ENCODE peak calls at places on chromosomes 13 and 19, in seven cellular contexts. O is heart right ventricle; F is naive thymus-derived CD4-positive, alpha-beta T cell; M is CD8-positive, alpha-beta T cell; J is RWPE2; K is body of pancreas; Y is fibroblast of lung. T is an unnamed sample.

GRCh38 chr19:16190736-16191135 is 5.5 kb downstream of the FAM32A start:
- DNase-seq in O (no peak), F (no peak), M (no peak), J (no peak), K (no peak), Y (no peak), T (no peak)

GRCh38 chr19:48421548-48421947 is 24.2 kb upstream of the GRWD1 start:
- DNase-seq in O (no peak), F (no peak), M (no peak), J (no peak), K (no peak), Y (no peak), T (no peak)

GRCh38 chr13:41019578-41020347 is 647 bp upstream of the ELF1 start:
- DNase-seq in O (no peak), F (no peak), M (no peak), J (no peak), K (no peak), Y (no peak), T (no peak)

GRCh38 chr13:43664700-43665191 is 122.0 kb downstream of the ENOX1 start:
- DNase-seq in O (peak; percentile 9), F (no peak), M (no peak), J (no peak), K (peak; percentile 14), Y (peak; percentile 79), T (no peak)

GRCh38 chr13:30725331-30726085 is 9.8 kb upstream of the ALOX5AP start:
- DNase-seq in O (no peak), F (no peak), M (no peak), J (no peak), K (no peak), Y (peak; percentile 76), T (no peak)

GRCh38 chr13:98315902-98316301 is 138.8 kb upstream of the RNF113B start:
- DNase-seq in O (no peak), F (no peak), M (no peak), J (no peak), K (no peak), Y (no peak), T (no peak)

GRCh38 chr19:41302624-41303351 is 7.2 kb upstream of the CCDC97 start:
- DNase-seq in O (no peak), F (peak; percentile 51), M (peak; percentile 73), J (no peak), K (no peak), Y (no peak), T (no peak)

GRCh38 chr19:38837304-38837626 is 5.7 kb upstream of the ECH1 start:
- DNase-seq in O (no peak), F (no peak), M (no peak), J (no peak), K (no peak), Y (no peak), T (no peak)

GRCh38 chr13:113009743-113010509 is 40.9 kb downstream of the MCF2L start:
- DNase-seq in O (no peak), F (no peak), M (no peak), J (no peak), K (no peak), Y (no peak), T (no peak)

GRCh38 chr13:106899444-106899843 is 331.5 kb upstream of the ARGLU1 start:
- DNase-seq in O (no peak), F (no peak), M (no peak), J (no peak), K (peak; percentile 10), Y (no peak), T (no peak)

GRCh38 chr19:3515891-3516422 is 9.8 kb downstream of the FZR1 start:
- DNase-seq in O (no peak), F (no peak), M (no peak), J (no peak), K (no peak), Y (peak; percentile 43), T (no peak)

GRCh38 chr13:49754146-49754545 is 38.3 kb downstream of the KPNA3 start:
- DNase-seq in O (no peak), F (no peak), M (no peak), J (no peak), K (no peak), Y (no peak), T (no peak)

GRCh38 chr19:39558623-39559117 is 18.7 kb upstream of the EID2 start:
- DNase-seq in O (no peak), F (peak; percentile 41), M (no peak), J (no peak), K (no peak), Y (no peak), T (no peak)

GRCh38 chr19:48539503-48540096 is 12.4 kb upstream of the SULT2B1 start:
- DNase-seq in O (no peak), F (no peak), M (no peak), J (peak; percentile 86), K (peak; percentile 15), Y (peak; percentile 53), T (no peak)

GRCh38 chr13:29523199-29523931 is 72.1 kb downstream of the SLC7A1 start:
- DNase-seq in O (peak; percentile 44), F (no peak), M (no peak), J (no peak), K (peak; percentile 15), Y (peak; percentile 15), T (no peak)

GRCh38 chr13:90121784-90122183 is 1225.7 kb upstream of the MIR17HG start:
- DNase-seq in O (no peak), F (no peak), M (no peak), J (no peak), K (no peak), Y (no peak), T (no peak)

GRCh38 chr19:14412436-14413071 is 6.6 kb downstream of the DDX39A start:
- DNase-seq in O (no peak), F (no peak), M (no peak), J (no peak), K (no peak), Y (no peak), T (no peak)

GRCh38 chr13:106533940-106534843 is 1.3 kb downstream of the EFNB2 start:
- DNase-seq in O (peak; percentile 53), F (peak; percentile 26), M (peak; percentile 17), J (no peak), K (peak; percentile 17), Y (peak; percentile 83), T (no peak)

GRCh38 chr19:14035706-14036105 is 4.1 kb downstream of the IL27RA start:
- DNase-seq in O (no peak), F (no peak), M (no peak), J (no peak), K (no peak), Y (no peak), T (no peak)

GRCh38 chr13:99018418-99019180 is 40.7 kb upstream of the DOCK9 start:
- DNase-seq in O (no peak), F (no peak), M (no peak), J (no peak), K (no peak), Y (peak; percentile 79), T (no peak)

GRCh38 chr19:42269518-42270345 is 680 bp downstream of the CIC start:
- DNase-seq in O (no peak), F (no peak), M (no peak), J (peak; percentile 57), K (no peak), Y (no peak), T (no peak)

GRCh38 chr19:12769689-12770088 is 5.7 kb downstream of the HOOK2 start:
- DNase-seq in O (no peak), F (peak; percentile 40), M (peak; percentile 31), J (no peak), K (no peak), Y (no peak), T (no peak)

DNA sequence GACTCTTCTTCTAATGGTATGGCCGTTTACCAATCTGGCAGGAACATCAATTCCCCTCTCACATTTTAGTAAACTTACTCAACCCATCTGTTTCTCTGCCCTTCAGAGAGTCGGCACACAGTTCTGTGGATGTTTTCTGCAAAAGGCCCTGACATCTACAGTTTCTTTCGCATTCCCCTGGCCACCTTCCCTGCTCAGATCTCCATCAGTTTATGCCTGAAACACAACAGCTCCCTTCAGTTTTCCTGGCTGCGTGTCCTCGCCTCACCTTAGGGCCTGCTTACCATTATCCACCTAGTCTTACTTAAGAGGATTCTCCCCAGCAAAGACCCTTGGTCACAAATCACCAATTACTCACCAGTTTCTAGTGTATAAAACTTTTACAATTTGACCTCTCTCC is 25.2 kb downstream of the COL4A1 start:
- DNase-seq in O (no peak), F (no peak), M (no peak), J (no peak), K (no peak), Y (no peak), T (no peak)
- H3K27ac ChIP-seq in O (peak overlapping the region; percentile 45), F (no peak overlapping the region), M (no peak overlapping the region), J (no peak overlapping the region), K (no peak overlapping the region), Y (no peak overlapping the region), T (no peak overlapping the region)

GRCh38 chr13:63367522-63368198 is 1952.0 kb upstream of the PCDH20 start:
- DNase-seq in O (no peak), F (no peak), M (no peak), J (no peak), K (no peak), Y (no peak), T (no peak)
- H3K4me3 ChIP-seq in O (no peak overlapping the region), F (no peak overlapping the region), M (no peak overlapping the region), J (no peak overlapping the region), K (no peak overlapping the region), Y (no peak overlapping the region), T (no peak overlapping the region)

GRCh38 chr19:47094557-47095517 is 18.7 kb downstream of the ZC3H4 start:
- DNase-seq in O (no peak), F (peak; percentile 37), M (peak; percentile 29), J (no peak), K (peak; percentile 63), Y (no peak), T (no peak)
- H3K27ac ChIP-seq in O (peak overlapping the region; percentile 75), F (peak overlapping the region; percentile 64), M (peak overlapping the region; percentile 58), J (peak overlapping the region; percentile 15), K (peak overlapping the region; percentile 95), Y (peak overlapping the region; percentile 25), T (peak overlapping the region; percentile 68)

GRCh38 chr19:43818500-43818899 is 8.6 kb upstream of the ZNF283 start:
- DNase-seq in O (no peak), F (no peak), M (no peak), J (no peak), K (no peak), Y (no peak), T (no peak)

GRCh38 chr19:43820861-43821215 is 6.3 kb upstream of the ZNF283 start:
- DNase-seq in O (no peak), F (no peak), M (no peak), J (no peak), K (no peak), Y (no peak), T (no peak)

GRCh38 chr19:43814663-43815352 is 12.3 kb upstream of the ZNF283 start:
- DNase-seq in O (no peak), F (no peak), M (no peak), J (no peak), K (no peak), Y (no peak), T (no peak)

DNA sequence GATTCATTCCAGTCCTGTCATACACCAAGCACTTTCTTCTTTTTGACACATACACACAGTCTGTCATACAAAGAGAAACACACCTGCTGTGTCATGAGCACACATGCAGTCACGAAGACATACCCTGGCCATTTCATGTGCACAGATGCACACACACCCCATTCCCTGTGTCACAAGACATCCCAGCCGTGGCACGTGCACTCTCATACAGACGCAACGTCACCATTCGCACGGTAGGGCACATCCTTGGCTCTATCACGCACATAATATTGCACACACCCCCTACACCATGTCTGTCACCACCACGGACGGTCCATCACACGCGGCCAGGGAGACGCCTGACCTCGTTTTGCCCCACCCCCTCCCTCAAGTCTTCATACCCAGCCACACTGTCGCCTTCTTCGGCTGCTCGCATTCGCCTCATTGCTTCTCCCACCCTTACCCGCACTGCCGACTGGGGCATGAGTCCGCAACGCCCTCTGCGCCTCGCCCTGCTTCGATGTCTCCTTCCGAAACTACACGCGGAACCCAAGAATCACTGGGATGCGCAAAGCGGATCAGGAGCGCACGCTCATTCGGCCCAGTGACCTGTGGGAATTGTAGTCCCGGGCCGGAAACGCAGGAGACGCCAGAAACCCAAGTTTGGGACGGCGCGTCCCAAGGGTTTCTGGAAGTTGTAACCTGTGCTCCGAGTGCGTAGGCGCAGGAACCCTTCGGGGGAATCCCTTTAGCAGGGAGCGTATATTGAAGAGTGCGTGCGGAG is 6.8 kb upstream of the ZNF283 start:
- DNase-seq in O (peak; percentile 52), F (peak; percentile 18), M (no peak), J (no peak), K (peak; percentile 21), Y (peak; percentile 66), T (no peak)
- H3K4me3 ChIP-seq in O (peak overlapping the region; percentile 54), F (peak overlapping the region; percentile 46), M (peak overlapping the region; percentile 43), J (peak overlapping the region; percentile 21), K (no peak overlapping the region), Y (peak overlapping the region; percentile 68), T (peak overlapping the region; percentile 48)